ENCODE peak calls at places on chromosomes 2 and 18, in ten cellular contexts. O is coronary artery; X is HFF-Myc; L is BJ; M is HCT116; Z is mammary epithelial cell; D is lower lobe of right lung; G is right lobe of liver; V is CD4-positive, alpha-beta memory T cell; C is Peyer's patch. J is an unnamed sample.
A peak's percentile ranks its signal among the peaks of the same experiment; 100 is the strongest.

GRCh38 chr2:174631009-174631981 is 33.7 kb upstream of the WIPF1 start:
- DNase-seq in C (no peak), D (no peak), G (no peak), O (no peak), L (peak; percentile 61), X (no peak), V (no peak), M (no peak), Z (no peak), J (peak; percentile 76)

GRCh38 chr2:2524340-2524941 is 193.4 kb upstream of the MYT1L start:
- DNase-seq in X (no peak), D (no peak), G (no peak), Z (no peak), O (no peak), M (no peak), L (no peak), C (no peak), V (no peak), J (no peak)

GRCh38 chr2:196277002-196277401 is 105.6 kb upstream of the STK17B start:
- DNase-seq in V (peak; percentile 62), C (no peak), Z (peak; percentile 28), G (no peak), M (no peak), O (no peak), D (no peak), L (no peak), X (no peak), J (no peak)

GRCh38 chr2:2740238-2740775 is 409.2 kb upstream of the MYT1L start:
- DNase-seq in O (no peak), V (no peak), L (no peak), Z (no peak), D (no peak), X (no peak), C (no peak), M (no peak), G (no peak), J (no peak)

GRCh38 chr18:74251297-74252031 is 40.3 kb downstream of the CYB5A start:
- DNase-seq in M (no peak), D (no peak), G (no peak), O (no peak), L (peak; percentile 55), X (peak; percentile 80), V (no peak), Z (no peak), C (no peak), J (peak; percentile 68)

GRCh38 chr18:43919565-43919964 is 642.3 kb upstream of the SYT4 start:
- DNase-seq in X (no peak), Z (no peak), O (no peak), M (no peak), C (no peak), V (no peak), L (no peak), G (no peak), D (no peak), J (no peak)

GRCh38 chr2:156339110-156339847 is 6.8 kb upstream of the NR4A2 start:
- DNase-seq in G (no peak), Z (no peak), M (peak; percentile 93), D (no peak), X (no peak), O (no peak), V (no peak), C (no peak), L (no peak), J (no peak)

GRCh38 chr2:42092084-42092996 is 44.5 kb downstream of the PKDCC start:
- DNase-seq in Z (peak; percentile 17), G (no peak), O (no peak), M (no peak), C (no peak), X (no peak), D (no peak), V (no peak), L (no peak), J (no peak)

GRCh38 chr2:41989503-41990180 is 58.2 kb upstream of the PKDCC start:
- DNase-seq in L (no peak), Z (no peak), C (no peak), M (no peak), D (no peak), X (no peak), V (no peak), O (no peak), G (no peak), J (no peak)

GRCh38 chr18:985301-985700 is 80.6 kb downstream of the ADCYAP1 start:
- DNase-seq in D (no peak), M (no peak), X (no peak), V (no peak), Z (no peak), O (no peak), C (no peak), L (no peak), G (no peak), J (no peak)

DNA sequence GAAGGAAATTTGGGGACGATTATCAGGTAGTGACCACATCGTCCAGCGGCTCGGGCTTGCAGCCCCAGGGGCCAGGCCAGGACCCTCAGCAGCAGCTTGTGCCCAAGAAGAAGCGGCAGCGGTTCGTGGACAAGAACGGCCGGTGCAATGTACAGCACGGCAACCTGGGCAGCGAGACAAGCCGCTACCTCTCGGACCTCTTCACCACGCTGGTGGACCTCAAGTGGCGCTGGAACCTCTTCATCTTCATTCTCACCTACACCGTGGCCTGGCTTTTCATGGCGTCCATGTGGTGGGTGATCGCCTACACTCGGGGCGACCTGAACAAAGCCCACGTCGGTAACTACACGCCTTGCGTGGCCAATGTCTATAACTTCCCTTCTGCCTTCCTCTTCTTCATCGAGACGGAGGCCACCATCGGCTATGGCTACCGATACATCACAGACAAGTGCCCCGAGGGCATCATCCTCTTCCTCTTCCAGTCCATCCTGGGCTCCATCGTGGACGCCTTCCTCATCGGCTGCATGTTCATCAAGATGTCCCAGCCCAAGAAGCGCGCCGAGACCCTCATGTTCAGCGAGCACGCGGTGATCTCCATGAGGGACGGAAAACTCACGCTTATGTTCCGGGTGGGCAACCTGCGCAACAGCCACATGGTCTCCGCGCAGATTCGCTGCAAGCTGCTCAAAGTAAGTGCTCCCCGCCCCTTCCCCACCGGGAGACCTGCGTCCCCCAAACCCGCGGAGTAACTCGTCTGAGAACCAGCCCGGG is 479 bp downstream of the KCNJ3 start:
- DNase-seq in G (peak; percentile 42), L (no peak), V (no peak), C (peak; percentile 60), M (no peak), X (no peak), O (no peak), D (no peak), Z (no peak), J (no peak)
- H3K4me3 ChIP-seq in G (peak overlapping the region; percentile 63), L (peak overlapping the region; percentile 58), V (no peak overlapping the region), C (peak overlapping the region; percentile 77), M (no peak overlapping the region), X (no peak overlapping the region), O (peak overlapping the region; percentile 87), D (peak overlapping the region; percentile 41), Z (no peak overlapping the region), J (no peak overlapping the region)

GRCh38 chr2:112640800-112641675 is 4.7 kb upstream of the SLC20A1 start:
- DNase-seq in L (peak; percentile 67), Z (peak; percentile 82), O (no peak), M (no peak), V (no peak), X (peak; percentile 92), G (no peak), C (no peak), D (no peak), J (peak; percentile 52)
- H3K4me3 ChIP-seq in L (no peak overlapping the region), Z (no peak overlapping the region), O (no peak overlapping the region), M (peak overlapping the region; percentile 28), V (no peak overlapping the region), X (no peak overlapping the region), G (no peak overlapping the region), C (no peak overlapping the region), D (no peak overlapping the region), J (no peak overlapping the region)

GRCh38 chr2:171266102-171266501 is 105.4 kb upstream of the TLK1 start:
- DNase-seq in Z (no peak), X (no peak), O (no peak), M (no peak), G (no peak), C (no peak), L (no peak), V (no peak), D (no peak), J (no peak)
- H3K4me3 ChIP-seq in Z (no peak overlapping the region), X (no peak overlapping the region), O (no peak overlapping the region), M (no peak overlapping the region), G (no peak overlapping the region), C (no peak overlapping the region), L (no peak overlapping the region), V (no peak overlapping the region), D (no peak overlapping the region), J (no peak overlapping the region)

GRCh38 chr18:77208969-77209368 is 40.7 kb upstream of the GALR1 start:
- DNase-seq in D (no peak), O (no peak), X (no peak), Z (no peak), M (no peak), V (peak; percentile 53), L (no peak), C (no peak), G (peak; percentile 42), J (no peak)
- H3K4me3 ChIP-seq in D (peak overlapping the region; percentile 24), O (no peak overlapping the region), X (no peak overlapping the region), Z (no peak overlapping the region), M (no peak overlapping the region), V (peak overlapping the region; percentile 32), L (no peak overlapping the region), C (no peak overlapping the region), G (no peak overlapping the region), J (no peak overlapping the region)

DNA sequence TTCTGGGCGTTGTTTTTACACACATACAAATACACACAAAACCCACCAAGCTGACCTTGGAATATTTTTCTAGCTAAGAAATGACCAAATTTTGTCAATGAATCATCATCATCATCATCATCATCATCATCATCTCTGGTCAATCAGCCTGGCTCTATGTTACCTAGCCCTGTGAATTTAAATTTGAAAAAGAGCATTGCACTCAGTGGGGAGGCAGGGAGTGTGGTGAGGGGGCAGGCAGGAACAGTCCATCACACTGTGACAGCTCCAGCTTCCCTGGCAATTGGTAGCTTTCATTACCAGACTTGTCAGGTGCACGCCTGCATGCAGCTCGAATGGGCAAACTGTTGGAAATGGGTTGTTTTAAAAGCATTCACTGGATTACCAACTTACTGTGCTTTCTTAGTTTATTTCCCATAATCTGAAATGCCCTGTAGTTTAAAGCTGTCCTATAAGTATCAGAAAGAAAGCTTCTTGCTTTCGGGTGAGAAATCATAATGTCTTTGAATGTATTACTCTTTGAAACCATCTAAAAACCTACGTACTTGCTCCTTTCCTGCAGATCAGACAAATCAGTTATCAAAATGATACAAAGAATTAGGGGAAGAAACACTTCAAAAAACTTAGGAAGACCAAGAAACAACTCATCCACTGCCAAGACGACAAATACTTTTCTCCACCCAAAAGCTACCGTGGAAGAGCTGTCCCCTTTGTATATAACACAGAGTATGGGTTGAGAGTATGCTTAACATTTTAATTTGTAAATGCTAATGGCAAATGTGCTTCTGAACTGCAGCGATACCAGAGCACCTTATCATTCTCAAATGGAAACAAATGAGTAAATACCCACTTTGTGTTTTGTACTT is 6.7 kb upstream of the POU3F3 start:
- DNase-seq in C (no peak), L (no peak), V (no peak), D (no peak), Z (no peak), O (no peak), X (no peak), G (no peak), M (no peak), J (no peak)
- H3K4me3 ChIP-seq in C (no peak overlapping the region), L (no peak overlapping the region), V (no peak overlapping the region), D (no peak overlapping the region), Z (no peak overlapping the region), O (no peak overlapping the region), X (no peak overlapping the region), G (no peak overlapping the region), M (no peak overlapping the region), J (no peak overlapping the region)

GRCh38 chr2:39146022-39146421 is 25.2 kb upstream of the SOS1 start:
- DNase-seq in D (no peak), G (no peak), M (no peak), Z (no peak), L (no peak), V (no peak), X (no peak), O (no peak), C (no peak), J (no peak)
- H3K4me3 ChIP-seq in D (no peak overlapping the region), G (no peak overlapping the region), M (no peak overlapping the region), Z (no peak overlapping the region), L (no peak overlapping the region), V (no peak overlapping the region), X (no peak overlapping the region), O (no peak overlapping the region), C (no peak overlapping the region), J (no peak overlapping the region)